ENCODE peak calls at places on chromosomes 2 and 18, in eight cellular contexts. B is renal cortical epithelial cell; S is NCI-H510A; W is stimulated activated CD4-positive, alpha-beta T cell treated with anti-CD3 and anti-CD28 coated beads, Interleukin-12 subunit alpha, Interleukin-12 subunit beta, amount 100 ng/mL, for 24 hours; V is prostate gland; Q is caudate nucleus; Z is activated T-helper 9 cell treated with anti-CD3 and anti-CD28 coated beads, Interleukin-2, amount 50 U/mL, for 16 hours; L is effector CD4-positive, alpha-beta T cell. T is an unnamed sample.
A peak's percentile ranks its signal among the peaks of the same experiment; 100 is the strongest.

GRCh38 chr2:18046558-18046957 is 168.1 kb downstream of the KCNS3 start:
- DNase-seq in Z (no peak), S (no peak), L (no peak), Q (no peak), V (no peak), W (no peak), B (peak; percentile 30), T (no peak)

GRCh38 chr18:61954347-61954746 is 61.5 kb upstream of the RNF152 start:
- DNase-seq in Q (no peak), L (no peak), V (no peak), W (no peak), Z (no peak), S (no peak), B (no peak), T (no peak)

GRCh38 chr2:25570161-25570840 is 103.1 kb downstream of the DTNB start:
- DNase-seq in V (no peak), L (no peak), Q (no peak), B (peak; percentile 53), S (no peak), Z (no peak), W (no peak), T (no peak)

GRCh38 chr2:207330912-207331311 is 165.2 kb upstream of the KLF7 start:
- DNase-seq in Z (peak; percentile 34), Q (no peak), S (no peak), L (no peak), W (peak; percentile 28), V (no peak), B (peak; percentile 98), T (peak; percentile 73)

GRCh38 chr2:84956334-84957297 is 14.3 kb upstream of the KCMF1 start:
- DNase-seq in L (no peak), Z (no peak), Q (no peak), V (no peak), S (no peak), W (no peak), B (no peak), T (no peak)

GRCh38 chr2:30326497-30326896 is 95.2 kb downstream of the LBH start:
- DNase-seq in Z (no peak), L (no peak), S (no peak), W (no peak), B (peak; percentile 35), V (no peak), Q (no peak), T (no peak)

GRCh38 chr2:73239776-73240175 is 5.7 kb downstream of the CCT7 start:
- DNase-seq in L (no peak), Q (no peak), Z (no peak), S (no peak), B (no peak), V (no peak), W (no peak), T (no peak)

GRCh38 chr2:70094978-70095832 is 7.9 kb downstream of the PCBP1 start:
- DNase-seq in B (no peak), Q (peak; percentile 49), W (no peak), Z (no peak), S (no peak), L (peak; percentile 37), V (peak; percentile 81), T (peak; percentile 66)

GRCh38 chr2:43024515-43024962 is 201.9 kb downstream of the ZFP36L2 start:
- DNase-seq in S (no peak), W (no peak), Q (peak; percentile 50), V (peak; percentile 32), B (no peak), L (no peak), Z (peak; percentile 6), T (no peak)

GRCh38 chr2:71806432-71806831 is 341.2 kb downstream of the CYP26B1 start:
- DNase-seq in L (no peak), B (no peak), W (no peak), Q (no peak), Z (no peak), S (no peak), V (no peak), T (no peak)